ENCODE peak calls at places on chromosome 18, in seven cellular contexts. L, S, P, M, I, Y and U are unnamed samples.

GRCh38 chr18:61901334-61901986 is 8.7 kb upstream of the RNF152 start:
- DNase-seq in L (peak), P (peak), Y (peak), I (peak), M (peak), S (peak), U (peak)

GRCh38 chr18:59607471-59607870 is 89.8 kb downstream of the CCBE1 start:
- DNase-seq in Y (no peak), M (no peak), P (no peak), I (no peak), S (no peak), L (no peak), U (no peak)

GRCh38 chr18:59380706-59381105 is 21.6 kb upstream of the LMAN1 start:
- DNase-seq in Y (no peak), M (no peak), I (peak), L (no peak), S (no peak), P (no peak), U (no peak)

GRCh38 chr18:79952996-79953559 is 1.6 kb upstream of the SLC66A2 start:
- DNase-seq in M (peak), L (peak), P (no peak), Y (no peak), I (no peak), S (no peak), U (peak)

GRCh38 chr18:24499814-24500601 is 39.6 kb downstream of the HRH4 start:
- DNase-seq in L (no peak), I (no peak), P (no peak), M (no peak), Y (peak), S (no peak), U (no peak)

GRCh38 chr18:57666818-57667497 is 45.3 kb upstream of the NARS1 start:
- DNase-seq in M (peak), L (no peak), P (no peak), Y (peak), I (no peak), S (no peak), U (no peak)

GRCh38 chr18:50131591-50131990 is 63.4 kb downstream of the MYO5B start:
- DNase-seq in S (no peak), L (no peak), M (no peak), P (no peak), Y (no peak), I (peak), U (no peak)

GRCh38 chr18:51654441-51655326 is 457.2 kb upstream of the MEX3C start:
- DNase-seq in S (no peak), I (no peak), M (no peak), Y (no peak), L (peak), P (no peak), U (peak)

GRCh38 chr18:3620146-3621119 is 170.5 kb downstream of the TGIF1 start:
- DNase-seq in I (no peak), M (peak), P (no peak), Y (no peak), L (no peak), S (no peak), U (no peak)

GRCh38 chr18:10536270-10536669 is 10.4 kb downstream of the NAPG start:
- DNase-seq in P (no peak), L (no peak), S (no peak), Y (no peak), I (peak), M (no peak), U (no peak)

GRCh38 chr18:58870130-58870529 is 5.5 kb downstream of the ZNF532 start:
- DNase-seq in I (no peak), Y (no peak), S (no peak), M (no peak), P (no peak), L (no peak), U (no peak)

GRCh38 chr18:10453885-10454772 is at the start of gene APCDD1:
- DNase-seq in L (peak), Y (peak), P (no peak), M (peak), S (no peak), I (no peak), U (peak)

GRCh38 chr18:73136134-73136533 is 268.3 kb upstream of the NETO1 start:
- DNase-seq in P (no peak), I (peak), Y (peak), M (peak), L (peak), S (no peak), U (peak)

DNA sequence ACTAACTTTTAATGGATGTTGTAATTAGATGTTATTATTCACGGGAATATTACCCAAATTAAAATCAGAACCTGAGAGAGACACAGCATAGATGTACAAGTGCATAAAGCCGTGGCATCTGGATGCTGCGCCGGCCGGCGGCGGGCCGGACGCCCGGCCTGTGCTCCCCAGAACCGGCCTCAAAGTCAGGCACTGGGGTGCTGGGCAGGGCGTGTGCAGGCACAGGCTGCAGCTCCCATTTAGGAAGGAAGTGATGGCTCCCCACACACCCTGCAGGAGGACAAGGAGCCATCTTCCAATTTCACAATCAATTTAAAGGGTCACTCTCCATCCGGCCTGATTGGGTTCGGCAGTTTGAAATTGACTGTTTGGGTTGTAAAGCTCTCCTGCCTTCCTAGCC is 367.7 kb upstream of the SALL3 start:
- DNase-seq in P (no peak), L (no peak), M (no peak), Y (no peak), S (no peak), I (no peak), U (no peak)
- TF ChIP-seq EZH2phosphoT487 in P (no peak), L (no peak), M (no peak), Y (no peak), S (no peak), I (no peak), U (no peak)

GRCh38 chr18:11976463-11976862 is 4.8 kb upstream of the IMPA2 start:
- DNase-seq in L (no peak), I (no peak), S (no peak), Y (no peak), P (no peak), M (no peak), U (no peak)

GRCh38 chr18:11980148-11980554 is 1.2 kb upstream of the IMPA2 start:
- DNase-seq in M (peak), Y (no peak), I (no peak), P (no peak), L (no peak), S (no peak), U (no peak)

GRCh38 chr18:11974741-11975325 is 6.5 kb upstream of the IMPA2 start:
- DNase-seq in I (no peak), M (no peak), L (no peak), S (no peak), P (no peak), Y (peak), U (no peak)

GRCh38 chr18:11975721-11976120 is 5.6 kb upstream of the IMPA2 start:
- DNase-seq in L (no peak), Y (no peak), S (no peak), I (no peak), P (no peak), M (no peak), U (no peak)

GRCh38 chr18:11976882-11977281 is 4.4 kb upstream of the IMPA2 start:
- DNase-seq in M (no peak), S (no peak), Y (peak), L (no peak), I (peak), P (no peak), U (no peak)
- TF ChIP-seq EZH2phosphoT487 in M (no peak), S (no peak), Y (no peak), L (no peak), I (no peak), P (no peak), U (no peak)

DNA sequence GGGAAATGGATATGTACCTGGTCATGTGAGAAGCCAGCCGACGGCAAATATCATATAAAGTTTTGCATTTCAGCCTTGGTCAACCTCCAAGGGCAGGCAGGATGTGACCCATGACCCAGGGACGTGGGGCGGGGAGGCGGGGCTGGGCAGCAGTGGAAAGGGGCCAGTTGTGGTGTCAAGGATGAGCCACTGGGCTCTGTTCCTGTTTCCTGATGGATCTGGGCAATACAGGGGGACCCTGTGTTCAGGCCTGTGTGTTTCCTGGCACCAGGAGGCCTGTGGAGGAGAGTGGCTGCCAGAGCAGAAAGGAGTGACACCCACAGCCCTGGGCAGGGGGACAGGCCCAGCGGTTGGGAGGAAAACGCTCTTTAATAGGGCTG is 106.9 kb downstream of the GATA6 start:
- DNase-seq in S (no peak), Y (no peak), P (no peak), L (no peak), M (no peak), I (no peak), U (no peak)
- TF ChIP-seq EZH2phosphoT487 in S (no peak), Y (no peak), P (no peak), L (no peak), M (no peak), I (no peak), U (no peak)

GRCh38 chr18:54611819-54612218 is 20.8 kb downstream of the DYNAP start:
- DNase-seq in L (no peak), Y (no peak), I (no peak), P (no peak), M (no peak), S (no peak), U (no peak)

GRCh38 chr18:54604211-54604610 is 13.2 kb downstream of the DYNAP start:
- DNase-seq in I (no peak), S (no peak), P (no peak), M (no peak), L (no peak), Y (no peak), U (no peak)

GRCh38 chr18:54606835-54607212 is 15.8 kb downstream of the DYNAP start:
- DNase-seq in I (no peak), L (peak), M (peak), Y (no peak), P (no peak), S (no peak), U (no peak)

GRCh38 chr18:54607213-54607934 is 16.3 kb downstream of the DYNAP start:
- DNase-seq in P (no peak), M (peak), L (peak), Y (peak), I (peak), S (no peak), U (no peak)

DNA sequence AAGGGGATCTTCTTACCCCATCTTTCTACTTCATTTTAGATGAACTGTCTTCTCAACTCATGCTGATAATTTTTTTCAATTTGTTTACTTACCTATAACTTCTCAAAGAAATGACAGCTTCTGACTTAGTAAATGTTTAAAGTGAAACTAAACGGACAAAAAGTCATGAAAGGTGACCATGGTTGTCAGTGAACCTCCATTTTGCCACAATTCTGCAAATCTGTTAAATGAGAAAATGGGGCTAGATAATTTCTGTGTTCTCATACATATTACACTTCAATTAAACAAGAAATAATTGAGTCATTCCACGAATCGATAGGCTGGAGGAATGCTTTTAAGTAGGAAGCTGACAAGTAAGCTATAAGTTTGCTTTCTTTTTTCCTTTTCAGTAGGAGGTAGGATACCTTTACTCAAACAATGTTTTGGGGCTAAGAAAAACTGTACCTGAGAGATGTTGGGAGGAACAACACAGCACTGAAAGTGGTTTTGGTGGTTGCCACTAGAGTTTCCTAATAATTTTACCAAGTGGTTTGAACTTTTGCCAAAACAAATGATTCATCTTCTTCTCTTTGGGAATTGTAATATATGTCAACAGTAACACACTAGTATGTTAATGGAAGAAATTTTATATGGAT is 17.1 kb downstream of the DYNAP start:
- DNase-seq in I (peak), Y (peak), L (no peak), M (no peak), S (no peak), P (no peak), U (no peak)
- TF ChIP-seq EZH2phosphoT487 in I (no peak), Y (no peak), L (no peak), M (no peak), S (no peak), P (no peak), U (no peak)

GRCh38 chr18:77557030-77557429 is 307.4 kb downstream of the GALR1 start:
- DNase-seq in M (peak), S (no peak), Y (no peak), P (no peak), I (no peak), L (peak), U (peak)
- TF ChIP-seq EZH2phosphoT487 in M (no peak), S (no peak), Y (no peak), P (no peak), I (no peak), L (no peak), U (no peak)